ENCODE peak calls at places on chromosomes 1 and 21, in six cellular contexts. One of them, this sample, is unnamed.

GRCh38 chr1:223700388-223700918 is 11.9 kb upstream of the CAPN2 start:
- DNase-seq in cardiac muscle cell: peak
- DNase-seq in retina: no peak
- DNase-seq in choroid plexus epithelial cell: peak
- DNase-seq in lung: no peak
- DNase-seq in heart right ventricle: no peak
- DNase-seq in this sample: no peak

GRCh38 chr21:41442496-41443186 is 16.6 kb downstream of the MX1 start:
- DNase-seq in choroid plexus epithelial cell: no peak
- DNase-seq in lung: no peak
- DNase-seq in cardiac muscle cell: no peak
- DNase-seq in heart right ventricle: no peak
- DNase-seq in retina: no peak
- DNase-seq in this sample: no peak

GRCh38 chr1:156103521-156103947 is 11.0 kb upstream of the LMNA start:
- DNase-seq in choroid plexus epithelial cell: no peak
- DNase-seq in lung: no peak
- DNase-seq in heart right ventricle: peak
- DNase-seq in retina: no peak
- DNase-seq in cardiac muscle cell: peak
- DNase-seq in this sample: no peak

GRCh38 chr1:79044974-79045650 is 38.6 kb upstream of the ADGRL4 start:
- DNase-seq in lung: no peak
- DNase-seq in cardiac muscle cell: peak
- DNase-seq in choroid plexus epithelial cell: peak
- DNase-seq in retina: no peak
- DNase-seq in heart right ventricle: no peak
- DNase-seq in this sample: no peak

GRCh38 chr1:162003061-162003824 is 20.4 kb downstream of the OLFML2B start:
- DNase-seq in choroid plexus epithelial cell: peak
- DNase-seq in lung: peak
- DNase-seq in retina: no peak
- DNase-seq in heart right ventricle: no peak
- DNase-seq in cardiac muscle cell: peak
- DNase-seq in this sample: peak

GRCh38 chr1:221228594-221228993 is 349.4 kb downstream of the HLX start:
- DNase-seq in choroid plexus epithelial cell: no peak
- DNase-seq in heart right ventricle: no peak
- DNase-seq in cardiac muscle cell: no peak
- DNase-seq in lung: no peak
- DNase-seq in retina: no peak
- DNase-seq in this sample: no peak

GRCh38 chr1:215284966-215285365 is 202.4 kb downstream of the KCNK2 start:
- DNase-seq in heart right ventricle: no peak
- DNase-seq in choroid plexus epithelial cell: no peak
- DNase-seq in lung: no peak
- DNase-seq in cardiac muscle cell: no peak
- DNase-seq in retina: no peak
- DNase-seq in this sample: no peak

GRCh38 chr1:61247881-61248752 is 165.8 kb downstream of the NFIA start:
- DNase-seq in choroid plexus epithelial cell: peak
- DNase-seq in retina: no peak
- DNase-seq in heart right ventricle: no peak
- DNase-seq in lung: no peak
- DNase-seq in cardiac muscle cell: peak
- DNase-seq in this sample: no peak

GRCh38 chr1:192632188-192632587 is 3.8 kb upstream of the RGS13 start:
- DNase-seq in retina: no peak
- DNase-seq in heart right ventricle: no peak
- DNase-seq in cardiac muscle cell: no peak
- DNase-seq in lung: no peak
- DNase-seq in choroid plexus epithelial cell: peak
- DNase-seq in this sample: no peak

GRCh38 chr1:238628130-238628529 is 737.4 kb upstream of the ZP4 start:
- DNase-seq in heart right ventricle: no peak
- DNase-seq in cardiac muscle cell: no peak
- DNase-seq in lung: no peak
- DNase-seq in choroid plexus epithelial cell: peak
- DNase-seq in retina: no peak
- DNase-seq in this sample: no peak

GRCh38 chr1:32266926-32267645 is 16.0 kb downstream of the LCK start:
- DNase-seq in heart right ventricle: no peak
- DNase-seq in choroid plexus epithelial cell: peak
- DNase-seq in lung: no peak
- DNase-seq in cardiac muscle cell: peak
- DNase-seq in retina: no peak
- DNase-seq in this sample: no peak

GRCh38 chr21:42507418-42507817 is 6.2 kb upstream of the SLC37A1 start:
- DNase-seq in lung: no peak
- DNase-seq in choroid plexus epithelial cell: no peak
- DNase-seq in retina: no peak
- DNase-seq in heart right ventricle: no peak
- DNase-seq in cardiac muscle cell: no peak
- DNase-seq in this sample: no peak